ENCODE peak calls at places on chromosomes 13 and 19, in four cellular contexts. N is lung, L is uterus, K is thoracic aorta. P is an unnamed sample. For H3K27me3 and H3K36me3, the result is how much of the 10 kb centered on the place peaks cover.

GRCh38 chr19:43311256-43311655 is 41.9 kb upstream of the PSG9 start:
- DNase-seq in N (no peak), L (no peak), K (no peak), P (no peak)

GRCh38 chr19:3944018-3944721 is 11.3 kb downstream of the NMRK2 start:
- DNase-seq in N (no peak), L (no peak), K (no peak), P (no peak)

GRCh38 chr19:38211206-38211605 is 12.8 kb downstream of the DPF1 start:
- DNase-seq in N (no peak), L (peak), K (no peak), P (no peak)

GRCh38 chr13:50129065-50129922 is 114.0 kb downstream of the KCNRG start:
- DNase-seq in N (no peak), L (no peak), K (no peak), P (no peak)

GRCh38 chr19:58500242-58500641 is 11.6 kb downstream of the SLC27A5 start:
- DNase-seq in N (no peak), L (no peak), K (no peak), P (no peak)

GRCh38 chr19:29467824-29468401 is 57.9 kb upstream of the VSTM2B start:
- DNase-seq in N (peak), L (no peak), K (no peak), P (no peak)

GRCh38 chr19:47762615-47763308 is 15.7 kb upstream of the SELENOW start:
- DNase-seq in N (no peak), L (peak), K (no peak), P (no peak)

GRCh38 chr19:40461669-40462221 is 3.8 kb downstream of the BLVRB start:
- DNase-seq in N (no peak), L (no peak), K (no peak), P (no peak)

GRCh38 chr13:77678691-77679090 is 18.8 kb upstream of the SLAIN1 start:
- DNase-seq in N (no peak), L (no peak), K (no peak), P (no peak)

GRCh38 chr13:33213797-33214196 is 71.8 kb downstream of the STARD13 start:
- DNase-seq in N (no peak), L (no peak), K (no peak), P (no peak)

GRCh38 chr13:99393791-99394735 is 86.9 kb upstream of the GPR183 start:
- DNase-seq in N (no peak), L (no peak), K (no peak), P (no peak)

DNA sequence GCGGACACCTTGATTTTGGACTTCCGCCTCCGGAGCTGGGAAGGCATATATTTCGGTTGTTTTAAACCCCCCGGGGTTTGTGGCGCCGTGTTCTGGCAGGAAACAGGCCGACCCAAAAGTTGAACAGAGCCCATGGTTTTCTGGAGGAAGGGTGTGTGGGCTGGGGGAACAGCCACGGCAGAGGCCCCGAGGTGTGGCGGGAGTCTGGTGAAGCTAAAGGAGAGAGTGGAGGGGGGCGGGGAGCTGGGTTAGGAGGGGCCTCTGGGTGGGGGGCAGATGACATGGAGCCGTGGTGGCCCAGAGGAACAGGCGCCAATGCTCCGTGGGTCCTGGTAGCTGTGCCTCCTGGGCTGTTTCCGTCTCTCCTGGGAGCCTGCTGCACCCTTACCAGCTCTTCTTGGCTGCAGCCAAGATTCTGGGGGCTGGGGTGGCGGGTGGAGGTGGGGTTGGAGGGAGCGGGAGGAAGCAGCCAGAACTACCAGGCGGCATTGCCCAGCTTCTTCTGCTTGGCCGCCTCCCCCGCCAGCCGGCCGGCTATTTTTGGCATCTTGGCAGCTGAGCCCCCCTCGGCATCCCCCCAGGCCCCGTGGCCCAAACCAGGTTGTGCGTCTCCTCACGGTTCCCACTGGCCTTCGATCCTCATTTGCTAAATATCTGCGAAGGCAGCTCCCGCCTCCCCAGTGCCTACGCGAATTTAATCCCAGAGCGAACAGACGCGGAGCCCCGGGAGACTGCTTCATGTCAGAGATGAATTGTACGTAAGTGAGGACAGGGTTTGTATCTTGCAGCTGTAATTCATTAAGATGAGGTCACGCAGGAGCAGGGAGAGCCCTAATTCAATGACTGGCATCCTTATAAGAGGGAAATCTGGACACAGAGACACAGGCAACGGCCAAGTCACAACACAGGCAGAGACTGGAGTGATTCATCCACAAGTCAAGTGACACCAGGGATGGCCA is 12.7 kb upstream of the PEAK3 start:
- DNase-seq in N (no peak), L (peak), K (no peak), P (no peak)
- H3K27me3 ChIP-seq in N (under half), L (under half), K (under half), P (under half)

GRCh38 chr13:44141725-44142539 is 231.7 kb upstream of the SERP2 start:
- DNase-seq in N (peak), L (peak), K (peak), P (peak)
- TF ChIP-seq CTCF in N (no peak), L (no peak), K (peak), P (no peak)

GRCh38 chr13:26401069-26401468 is 147.1 kb downstream of the CDK8 start:
- DNase-seq in N (no peak), L (no peak), K (no peak), P (no peak)
- H3K36me3 ChIP-seq in N (under half), L (under half), K (under half), P (under half)

DNA sequence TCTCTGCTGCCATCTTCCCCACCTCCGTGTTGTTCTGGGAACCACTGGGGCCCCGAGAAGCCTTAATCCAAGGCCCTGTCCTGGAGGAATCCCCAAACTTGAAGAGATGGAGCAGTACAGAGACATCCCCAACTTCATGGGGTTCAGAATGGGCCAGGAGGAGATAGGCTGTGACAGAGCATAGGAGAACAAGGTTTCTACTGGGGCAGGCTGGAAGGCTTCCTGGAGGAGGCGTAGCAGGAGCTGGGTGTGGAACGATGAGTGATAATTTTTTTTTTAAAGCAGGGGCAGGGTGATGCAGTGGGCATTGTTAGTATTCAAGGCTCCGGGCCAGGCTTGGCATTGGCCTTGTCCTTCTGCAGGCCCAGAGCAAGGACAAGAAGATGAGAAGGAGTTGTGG is 3.3 kb downstream of the CYP4F8 start:
- DNase-seq in N (no peak), L (no peak), K (no peak), P (no peak)
- H3K27me3 ChIP-seq in N (under half), L (under half), K (under half), P (under half)